ENCODE peak calls at places on chromosomes 5 and 9, in four cellular contexts. L, A, M and Y are unnamed samples.

GRCh38 chr9:27310582-27310981 is 13.6 kb upstream of the EQTN start:
- DNase-seq in L (no peak), A (no peak), M (no peak), Y (no peak)

GRCh38 chr5:137954131-137954879 is 65.0 kb downstream of the PKD2L2 start:
- DNase-seq in L (no peak), A (no peak), M (peak; percentile 24), Y (no peak)

GRCh38 chr5:81609810-81610375 is 141.0 kb downstream of the SSBP2 start:
- DNase-seq in L (no peak), A (no peak), M (no peak), Y (no peak)

GRCh38 chr9:133475292-133475941 is 3.5 kb downstream of the SLC2A6 start:
- DNase-seq in L (no peak), A (no peak), M (no peak), Y (no peak)

GRCh38 chr5:74543162-74543995 is 97.1 kb downstream of the ENC1 start:
- DNase-seq in L (peak; percentile 35), A (no peak), M (peak; percentile 88), Y (peak; percentile 58)

GRCh38 chr5:80967500-80968181 is 7.5 kb downstream of the RASGRF2 start:
- DNase-seq in L (no peak), A (no peak), M (no peak), Y (no peak)

GRCh38 chr5:74233571-74233970 is 407.0 kb downstream of the ENC1 start:
- DNase-seq in L (no peak), A (no peak), M (no peak), Y (no peak)

GRCh38 chr5:19143935-19144334 is 844.1 kb downstream of the CDH18 start:
- DNase-seq in L (no peak), A (no peak), M (no peak), Y (no peak)

GRCh38 chr5:78277715-78278114 is 16.8 kb downstream of the AP3B1 start:
- DNase-seq in L (no peak), A (no peak), M (no peak), Y (no peak)

GRCh38 chr9:97856857-97857602 is 4.0 kb downstream of the FOXE1 start:
- DNase-seq in L (no peak), A (no peak), M (no peak), Y (no peak)

GRCh38 chr5:133870661-133871060 is 97.8 kb downstream of the C5orf15 start:
- DNase-seq in L (no peak), A (no peak), M (peak; percentile 40), Y (no peak)

GRCh38 chr9:110782701-110783100 is 114.1 kb downstream of the MUSK start:
- DNase-seq in L (no peak), A (no peak), M (no peak), Y (no peak)

GRCh38 chr5:74109344-74109743 is 483.3 kb downstream of the ARHGEF28 start:
- DNase-seq in L (no peak), A (no peak), M (no peak), Y (no peak)

GRCh38 chr5:177067491-177067890 is 19.2 kb upstream of the FGFR4 start:
- DNase-seq in L (no peak), A (no peak), M (no peak), Y (no peak)

GRCh38 chr5:52672459-52672858 is 115.3 kb upstream of the ITGA1 start:
- DNase-seq in L (no peak), A (no peak), M (no peak), Y (no peak)

GRCh38 chr5:1057485-1057825 is 48.9 kb downstream of the NKD2 start:
- DNase-seq in L (peak; percentile 10), A (no peak), M (no peak), Y (no peak)

GRCh38 chr9:6924149-6924548 is 166.4 kb downstream of the KDM4C start:
- DNase-seq in L (no peak), A (no peak), M (no peak), Y (no peak)

GRCh38 chr5:86329318-86329717 is 288.4 kb upstream of the COX7C start:
- DNase-seq in L (no peak), A (no peak), M (no peak), Y (no peak)

GRCh38 chr5:110377411-110378392 is 348.8 kb downstream of the TMEM232 start:
- DNase-seq in L (no peak), A (no peak), M (no peak), Y (no peak)

GRCh38 chr5:30832519-30832918 is 361.0 kb upstream of the CDH6 start:
- DNase-seq in L (no peak), A (no peak), M (no peak), Y (no peak)

GRCh38 chr5:32018476-32019436 is 155.4 kb downstream of the GOLPH3 start:
- DNase-seq in L (no peak), A (no peak), M (no peak), Y (no peak)

GRCh38 chr5:170552486-170553122 is 48.8 kb downstream of the KCNIP1 start:
- DNase-seq in L (peak; percentile 61), A (no peak), M (peak; percentile 95), Y (no peak)

GRCh38 chr5:163696270-163696887 is 191.0 kb downstream of the MAT2B start:
- DNase-seq in L (no peak), A (no peak), M (peak; percentile 12), Y (peak; percentile 77)

GRCh38 chr9:99299214-99300102 is 77.4 kb downstream of the SEC61B start:
- DNase-seq in L (no peak), A (no peak), M (no peak), Y (no peak)

GRCh38 chr9:124257865-124258764 is at the start of gene NEK6:
- DNase-seq in L (peak; percentile 53), A (no peak), M (no peak), Y (no peak)

GRCh38 chr5:144794922-144795321 is 624.2 kb downstream of the KCTD16 start:
- DNase-seq in L (no peak), A (no peak), M (no peak), Y (no peak)

GRCh38 chr5:151218177-151218576 is 5.7 kb downstream of the CCDC69 start:
- DNase-seq in L (no peak), A (no peak), M (no peak), Y (no peak)
- H3K27ac ChIP-seq in L (peak overlapping the region; percentile 88), A (peak overlapping the region; percentile 93), M (no peak overlapping the region), Y (no peak overlapping the region)

DNA sequence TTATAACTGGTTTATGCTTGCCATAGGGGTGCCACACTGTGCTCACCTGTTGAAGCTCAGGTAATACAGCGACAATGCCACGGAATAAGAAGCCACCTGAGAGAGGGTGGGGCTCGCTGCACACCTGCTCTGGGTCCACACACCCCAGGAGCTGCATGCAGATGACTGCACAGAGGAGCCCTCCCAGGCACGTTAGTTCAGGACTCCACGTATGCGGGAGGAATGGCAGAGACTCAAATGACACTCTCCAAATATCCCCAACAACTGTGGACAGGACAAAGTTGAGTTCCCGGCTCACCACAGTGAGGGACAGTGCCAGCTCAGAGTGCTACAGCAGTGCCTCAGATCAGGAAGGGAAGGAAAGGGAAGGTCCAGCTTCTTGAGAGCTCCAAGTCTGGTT is 5.8 kb upstream of the FCN1 start:
- DNase-seq in L (no peak), A (no peak), M (no peak), Y (no peak)
- H3K27ac ChIP-seq in L (no peak overlapping the region), A (no peak overlapping the region), M (no peak overlapping the region), Y (no peak overlapping the region)

GRCh38 chr9:113548221-113549041 is 84.9 kb downstream of the RGS3 start:
- DNase-seq in L (peak; percentile 78), A (no peak), M (peak; percentile 89), Y (no peak)
- H3K27ac ChIP-seq in L (peak overlapping the region; percentile 87), A (no peak overlapping the region), M (peak overlapping the region; percentile 69), Y (no peak overlapping the region)

GRCh38 chr5:150078802-150079654 is 7.3 kb downstream of the CSF1R start:
- DNase-seq in L (no peak), A (no peak), M (no peak), Y (no peak)

GRCh38 chr5:150079655-150080461 is 6.5 kb downstream of the CSF1R start:
- DNase-seq in L (no peak), A (no peak), M (no peak), Y (no peak)

GRCh38 chr5:150082364-150082763 is 4.0 kb downstream of the CSF1R start:
- DNase-seq in L (no peak), A (no peak), M (no peak), Y (no peak)

GRCh38 chr5:150081541-150082283 is 4.6 kb downstream of the CSF1R start:
- DNase-seq in L (peak; percentile 59), A (no peak), M (no peak), Y (no peak)

DNA sequence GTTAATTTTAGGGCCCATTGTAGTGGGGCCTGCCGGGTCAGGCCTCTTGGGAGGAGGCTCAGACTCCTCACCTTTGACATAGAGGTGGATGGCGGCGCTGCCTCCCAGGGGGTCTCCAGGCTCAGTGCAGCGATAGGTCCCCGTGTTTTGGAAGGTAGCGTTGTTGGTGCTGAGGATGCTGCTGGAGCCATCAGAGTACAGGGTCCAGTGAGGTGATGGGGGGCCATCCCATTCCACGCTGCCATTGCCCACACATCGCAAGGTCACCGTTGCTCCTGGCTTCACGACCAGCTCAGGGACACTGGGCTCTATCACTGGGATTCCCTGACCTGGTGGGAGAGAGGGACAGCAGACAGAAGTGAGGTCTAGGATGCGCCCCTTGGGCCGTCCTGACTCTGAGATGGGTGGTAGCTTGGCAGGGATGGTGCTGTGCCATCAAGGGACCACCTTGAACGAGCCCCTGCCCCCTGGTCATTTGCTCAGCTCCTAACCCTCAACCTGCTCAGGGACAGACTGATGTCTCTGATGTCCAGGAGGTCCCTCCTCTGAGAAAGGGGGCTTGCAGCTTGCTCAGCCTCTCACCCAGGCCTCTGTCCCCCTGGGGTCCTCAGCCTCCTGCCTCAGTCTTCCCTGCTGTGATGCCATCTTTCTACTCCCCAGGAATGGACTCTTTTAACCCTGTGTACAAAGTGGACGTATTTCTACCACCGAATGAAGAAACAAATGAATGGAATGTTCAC is 5.5 kb downstream of the CSF1R start:
- DNase-seq in L (no peak), A (no peak), M (no peak), Y (no peak)
- H3K27ac ChIP-seq in L (no peak overlapping the region), A (no peak overlapping the region), M (no peak overlapping the region), Y (no peak overlapping the region)

GRCh38 chr5:90917928-90918327 is 359.3 kb downstream of the ADGRV1 start:
- DNase-seq in L (no peak), A (no peak), M (no peak), Y (no peak)
- H3K27ac ChIP-seq in L (no peak overlapping the region), A (no peak overlapping the region), M (no peak overlapping the region), Y (no peak overlapping the region)

GRCh38 chr5:96176022-96176421 is 214.4 kb upstream of the ELL2 start:
- DNase-seq in L (no peak), A (no peak), M (no peak), Y (no peak)

GRCh38 chr5:96177303-96177869 is 215.7 kb upstream of the ELL2 start:
- DNase-seq in L (no peak), A (no peak), M (no peak), Y (no peak)

GRCh38 chr5:96175090-96175489 is 213.4 kb upstream of the ELL2 start:
- DNase-seq in L (no peak), A (no peak), M (no peak), Y (no peak)

DNA sequence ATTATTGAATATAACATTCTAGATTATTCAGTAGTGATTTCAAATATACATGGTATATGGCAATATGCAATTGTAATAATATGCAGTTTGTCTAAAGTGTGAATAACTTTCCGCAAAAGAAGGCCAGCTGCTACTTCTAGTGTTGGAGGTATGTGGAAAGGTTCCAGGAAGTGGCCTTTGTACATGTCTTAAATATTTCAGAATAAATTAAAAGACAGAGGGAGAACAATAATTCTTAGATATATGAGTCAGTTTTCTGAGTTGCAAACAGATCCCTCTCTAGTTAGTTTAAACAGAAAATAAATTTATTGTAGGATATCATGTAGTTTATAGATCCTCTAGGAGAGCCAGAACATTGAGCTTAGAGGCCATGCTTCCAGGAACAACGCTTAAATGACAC is 210.8 kb upstream of the ELL2 start:
- DNase-seq in L (no peak), A (no peak), M (no peak), Y (no peak)
- H3K27ac ChIP-seq in L (no peak overlapping the region), A (no peak overlapping the region), M (no peak overlapping the region), Y (no peak overlapping the region)